ENCODE peak calls at places on chromosome 4, in ten cellular contexts. One of them, this sample, is unnamed.

GRCh38 chr4:148444296-148445070 is 2.3 kb upstream of the NR3C2 start:
- DNase-seq in fibroblast of lung: peak
- DNase-seq in transverse colon: peak
- DNase-seq in fibroblast of mammary gland: no peak
- DNase-seq in epithelial cell of esophagus: no peak
- DNase-seq in GM12865: peak
- DNase-seq in astrocyte: no peak
- DNase-seq in CD8-positive, alpha-beta T cell: peak
- DNase-seq in HFF-Myc: no peak
- DNase-seq in psoas muscle: peak
- DNase-seq in this sample: no peak

GRCh38 chr4:187302456-187302855 is 578.8 kb upstream of the FAT1 start:
- DNase-seq in epithelial cell of esophagus: no peak
- DNase-seq in CD8-positive, alpha-beta T cell: no peak
- DNase-seq in psoas muscle: no peak
- DNase-seq in transverse colon: no peak
- DNase-seq in HFF-Myc: no peak
- DNase-seq in fibroblast of mammary gland: peak
- DNase-seq in GM12865: no peak
- DNase-seq in astrocyte: peak
- DNase-seq in fibroblast of lung: peak
- DNase-seq in this sample: no peak

GRCh38 chr4:88759039-88759631 is 61.5 kb upstream of the NAP1L5 start:
- DNase-seq in CD8-positive, alpha-beta T cell: no peak
- DNase-seq in psoas muscle: no peak
- DNase-seq in astrocyte: peak
- DNase-seq in fibroblast of mammary gland: peak
- DNase-seq in epithelial cell of esophagus: peak
- DNase-seq in GM12865: no peak
- DNase-seq in fibroblast of lung: peak
- DNase-seq in transverse colon: no peak
- DNase-seq in HFF-Myc: peak
- DNase-seq in this sample: no peak

GRCh38 chr4:73450398-73451004 is 14.5 kb downstream of the AFP start:
- DNase-seq in HFF-Myc: no peak
- DNase-seq in fibroblast of lung: peak
- DNase-seq in epithelial cell of esophagus: peak
- DNase-seq in psoas muscle: peak
- DNase-seq in fibroblast of mammary gland: peak
- DNase-seq in CD8-positive, alpha-beta T cell: no peak
- DNase-seq in astrocyte: peak
- DNase-seq in GM12865: no peak
- DNase-seq in transverse colon: no peak
- DNase-seq in this sample: peak

GRCh38 chr4:159787901-159788300 is 685.0 kb downstream of the RAPGEF2 start:
- DNase-seq in transverse colon: no peak
- DNase-seq in GM12865: no peak
- DNase-seq in epithelial cell of esophagus: peak
- DNase-seq in psoas muscle: no peak
- DNase-seq in fibroblast of mammary gland: no peak
- DNase-seq in HFF-Myc: no peak
- DNase-seq in CD8-positive, alpha-beta T cell: no peak
- DNase-seq in fibroblast of lung: peak
- DNase-seq in astrocyte: peak
- DNase-seq in this sample: no peak

GRCh38 chr4:24440765-24441164 is 143.6 kb downstream of the DHX15 start:
- DNase-seq in epithelial cell of esophagus: no peak
- DNase-seq in transverse colon: no peak
- DNase-seq in CD8-positive, alpha-beta T cell: no peak
- DNase-seq in GM12865: no peak
- DNase-seq in fibroblast of mammary gland: no peak
- DNase-seq in psoas muscle: no peak
- DNase-seq in HFF-Myc: no peak
- DNase-seq in fibroblast of lung: no peak
- DNase-seq in astrocyte: no peak
- DNase-seq in this sample: no peak

GRCh38 chr4:154335588-154335987 is 156.0 kb downstream of the DCHS2 start:
- DNase-seq in astrocyte: no peak
- DNase-seq in fibroblast of mammary gland: no peak
- DNase-seq in GM12865: no peak
- DNase-seq in psoas muscle: no peak
- DNase-seq in CD8-positive, alpha-beta T cell: no peak
- DNase-seq in fibroblast of lung: no peak
- DNase-seq in epithelial cell of esophagus: no peak
- DNase-seq in transverse colon: no peak
- DNase-seq in HFF-Myc: no peak
- DNase-seq in this sample: no peak

GRCh38 chr4:102759835-102760644 is 728 bp downstream of the MANBA start:
- DNase-seq in GM12865: peak
- DNase-seq in transverse colon: peak
- DNase-seq in epithelial cell of esophagus: peak
- DNase-seq in HFF-Myc: no peak
- DNase-seq in fibroblast of mammary gland: peak
- DNase-seq in psoas muscle: no peak
- DNase-seq in CD8-positive, alpha-beta T cell: no peak
- DNase-seq in astrocyte: peak
- DNase-seq in fibroblast of lung: peak
- DNase-seq in this sample: no peak

GRCh38 chr4:130336585-130337217 is 1240.7 kb downstream of the C4orf33 start:
- DNase-seq in transverse colon: no peak
- DNase-seq in fibroblast of mammary gland: peak
- DNase-seq in CD8-positive, alpha-beta T cell: no peak
- DNase-seq in epithelial cell of esophagus: peak
- DNase-seq in astrocyte: peak
- DNase-seq in fibroblast of lung: peak
- DNase-seq in psoas muscle: no peak
- DNase-seq in HFF-Myc: no peak
- DNase-seq in GM12865: peak
- DNase-seq in this sample: no peak
- TF ChIP-seq CTCF in transverse colon: peak
- TF ChIP-seq CTCF in fibroblast of mammary gland: peak
- TF ChIP-seq CTCF in CD8-positive, alpha-beta T cell: no peak
- TF ChIP-seq CTCF in epithelial cell of esophagus: peak
- TF ChIP-seq CTCF in astrocyte: peak
- TF ChIP-seq CTCF in fibroblast of lung: peak
- TF ChIP-seq CTCF in psoas muscle: no peak
- TF ChIP-seq CTCF in HFF-Myc: peak
- TF ChIP-seq CTCF in GM12865: peak
- TF ChIP-seq CTCF in this sample: peak

GRCh38 chr4:144644368-144645101 is 1.4 kb upstream of the HHIP start:
- DNase-seq in CD8-positive, alpha-beta T cell: no peak
- DNase-seq in psoas muscle: no peak
- DNase-seq in fibroblast of lung: no peak
- DNase-seq in GM12865: no peak
- DNase-seq in transverse colon: no peak
- DNase-seq in astrocyte: no peak
- DNase-seq in epithelial cell of esophagus: no peak
- DNase-seq in HFF-Myc: no peak
- DNase-seq in fibroblast of mammary gland: no peak
- DNase-seq in this sample: no peak
- H3K4me3 ChIP-seq in CD8-positive, alpha-beta T cell: no peak
- H3K4me3 ChIP-seq in psoas muscle: no peak
- H3K4me3 ChIP-seq in fibroblast of lung: no peak
- H3K4me3 ChIP-seq in GM12865: no peak
- H3K4me3 ChIP-seq in transverse colon: no peak
- H3K4me3 ChIP-seq in astrocyte: peak
- H3K4me3 ChIP-seq in epithelial cell of esophagus: no peak
- H3K4me3 ChIP-seq in HFF-Myc: no peak
- H3K4me3 ChIP-seq in fibroblast of mammary gland: no peak
- H3K4me3 ChIP-seq in this sample: no peak

GRCh38 chr4:150586162-150586561 is 4.2 kb downstream of the MAB21L2 start:
- DNase-seq in GM12865: no peak
- DNase-seq in epithelial cell of esophagus: no peak
- DNase-seq in HFF-Myc: no peak
- DNase-seq in fibroblast of lung: no peak
- DNase-seq in CD8-positive, alpha-beta T cell: no peak
- DNase-seq in fibroblast of mammary gland: no peak
- DNase-seq in astrocyte: no peak
- DNase-seq in transverse colon: no peak
- DNase-seq in psoas muscle: no peak
- DNase-seq in this sample: no peak
- TF ChIP-seq CTCF in GM12865: no peak
- TF ChIP-seq CTCF in epithelial cell of esophagus: no peak
- TF ChIP-seq CTCF in HFF-Myc: no peak
- TF ChIP-seq CTCF in fibroblast of lung: no peak
- TF ChIP-seq CTCF in CD8-positive, alpha-beta T cell: no peak
- TF ChIP-seq CTCF in fibroblast of mammary gland: no peak
- TF ChIP-seq CTCF in astrocyte: no peak
- TF ChIP-seq CTCF in transverse colon: no peak
- TF ChIP-seq CTCF in psoas muscle: no peak
- TF ChIP-seq CTCF in this sample: no peak

DNA sequence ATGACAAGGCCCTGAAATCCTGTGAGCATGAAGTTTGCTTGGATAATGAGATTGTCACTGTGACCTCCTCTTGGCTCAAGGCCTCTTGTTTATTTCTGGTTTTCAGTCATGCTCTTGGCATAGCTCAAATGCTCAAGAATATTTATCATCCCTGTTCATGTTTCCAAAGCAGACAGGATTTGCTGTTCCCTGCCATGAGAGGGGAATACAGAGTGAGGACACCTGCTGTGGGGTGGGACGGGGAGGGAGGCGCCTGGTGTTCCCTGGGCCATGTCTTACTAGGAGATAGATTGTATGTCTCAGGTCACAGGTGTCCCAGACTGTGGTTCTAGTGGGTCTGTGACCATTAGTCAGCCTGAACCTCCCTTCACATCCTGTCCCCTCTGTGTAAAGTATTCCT is 34.9 kb upstream of the SH3RF1 start:
- DNase-seq in psoas muscle: peak
- DNase-seq in fibroblast of mammary gland: no peak
- DNase-seq in epithelial cell of esophagus: no peak
- DNase-seq in astrocyte: peak
- DNase-seq in transverse colon: no peak
- DNase-seq in fibroblast of lung: peak
- DNase-seq in CD8-positive, alpha-beta T cell: no peak
- DNase-seq in GM12865: no peak
- DNase-seq in HFF-Myc: no peak
- DNase-seq in this sample: no peak
- H3K4me3 ChIP-seq in psoas muscle: no peak
- H3K4me3 ChIP-seq in fibroblast of mammary gland: no peak
- H3K4me3 ChIP-seq in epithelial cell of esophagus: no peak
- H3K4me3 ChIP-seq in astrocyte: no peak
- H3K4me3 ChIP-seq in transverse colon: no peak
- H3K4me3 ChIP-seq in fibroblast of lung: no peak
- H3K4me3 ChIP-seq in CD8-positive, alpha-beta T cell: no peak
- H3K4me3 ChIP-seq in GM12865: no peak
- H3K4me3 ChIP-seq in HFF-Myc: no peak
- H3K4me3 ChIP-seq in this sample: no peak

This sample was measured in epithelial cell of proximal tubule.